ENCODE peak calls at places on chromosomes 12 and 14, in four cellular contexts. D is left ventricle myocardium inferior; I is CD8-positive, alpha-beta T cell; U is lower leg skin. O is an unnamed sample.

GRCh38 chr12:64459388-64460024 is 7.6 kb downstream of the TBK1 start:
- DNase-seq in D (no peak), I (no peak), U (no peak), O (peak; percentile 33)

GRCh38 chr12:132523576-132524331 is 33.8 kb downstream of the FBRSL1 start:
- DNase-seq in D (peak; percentile 68), I (peak; percentile 86), U (peak; percentile 43), O (peak; percentile 71)

GRCh38 chr12:5022465-5023061 is 21.1 kb upstream of the KCNA5 start:
- DNase-seq in D (no peak), I (peak; percentile 53), U (no peak), O (peak; percentile 79)

GRCh38 chr12:3869448-3869847 is 3.8 kb downstream of the PARP11 start:
- DNase-seq in D (no peak), I (no peak), U (no peak), O (no peak)

GRCh38 chr12:97324471-97324870 is 138.1 kb upstream of the RMST start:
- DNase-seq in D (no peak), I (no peak), U (no peak), O (no peak)

GRCh38 chr14:63896278-63896720 is 43.5 kb downstream of the SYNE2 start:
- DNase-seq in D (peak; percentile 49), I (no peak), U (peak; percentile 24), O (no peak)

GRCh38 chr12:91877022-91877421 is 268.6 kb downstream of the BTG1 start:
- DNase-seq in D (no peak), I (peak; percentile 86), U (peak; percentile 42), O (peak; percentile 59)

GRCh38 chr12:102740157-102741032 is 176.6 kb downstream of the PAH start:
- DNase-seq in D (no peak), I (no peak), U (no peak), O (peak; percentile 31)

GRCh38 chr12:779745-780734 is 27.7 kb downstream of the WNK1 start:
- DNase-seq in D (no peak), I (no peak), U (no peak), O (peak; percentile 23)

GRCh38 chr14:91573528-91573893 is 63.4 kb upstream of the PPP4R3A start:
- DNase-seq in D (no peak), I (no peak), U (no peak), O (no peak)

GRCh38 chr14:23881292-23881691 is 72.3 kb upstream of the DHRS4 start:
- DNase-seq in D (no peak), I (no peak), U (no peak), O (no peak)

GRCh38 chr12:97300921-97301320 is 161.7 kb upstream of the RMST start:
- DNase-seq in D (no peak), I (no peak), U (no peak), O (no peak)

GRCh38 chr12:116037941-116038837 is 239.3 kb downstream of the MED13L start:
- DNase-seq in D (no peak), I (no peak), U (no peak), O (no peak)

GRCh38 chr12:89098390-89099102 is 253.8 kb downstream of the DUSP6 start:
- DNase-seq in D (peak; percentile 30), I (no peak), U (no peak), O (peak; percentile 39)

GRCh38 chr14:104603623-104604401 is 760 bp downstream of the TMEM179 start:
- DNase-seq in D (no peak), I (no peak), U (no peak), O (no peak)

GRCh38 chr14:61511558-61511924 is 183.8 kb upstream of the HIF1A start:
- DNase-seq in D (no peak), I (no peak), U (peak; percentile 46), O (no peak)

GRCh38 chr12:3336606-3337311 is 154.2 kb upstream of the PRMT8 start:
- DNase-seq in D (no peak), I (no peak), U (no peak), O (no peak)

GRCh38 chr12:13250416-13250815 is 53.9 kb downstream of the EMP1 start:
- DNase-seq in D (no peak), I (no peak), U (no peak), O (no peak)

GRCh38 chr12:10354502-10354901 is 35.3 kb downstream of the KLRK1 start:
- DNase-seq in D (no peak), I (no peak), U (no peak), O (no peak)

GRCh38 chr12:88472775-88473174 is 107.5 kb downstream of the KITLG start:
- DNase-seq in D (no peak), I (no peak), U (no peak), O (no peak)

GRCh38 chr12:60666895-60667294 is 1071.1 kb downstream of the SLC16A7 start:
- DNase-seq in D (no peak), I (no peak), U (no peak), O (no peak)

GRCh38 chr14:80798211-80798610 is 143.3 kb downstream of the CEP128 start:
- DNase-seq in D (no peak), I (no peak), U (no peak), O (no peak)

GRCh38 chr14:22650960-22651521 is 6.9 kb upstream of the OR6J1 start:
- DNase-seq in D (no peak), I (no peak), U (no peak), O (peak; percentile 88)

GRCh38 chr12:64325055-64325454 is 65.5 kb downstream of the C12orf56 start:
- DNase-seq in D (no peak), I (no peak), U (no peak), O (no peak)

GRCh38 chr12:112303799-112304198 is 78.4 kb downstream of the HECTD4 start:
- DNase-seq in D (no peak), I (no peak), U (no peak), O (no peak)

GRCh38 chr12:106046301-106046846 is 92.4 kb downstream of the NUAK1 start:
- DNase-seq in D (no peak), I (no peak), U (no peak), O (no peak)

GRCh38 chr14:95609398-95609990 is 74.6 kb downstream of the GLRX5 start:
- DNase-seq in D (no peak), I (no peak), U (no peak), O (peak; percentile 70)

GRCh38 chr14:59582845-59583509 is 6.4 kb upstream of the CCDC175 start:
- DNase-seq in D (no peak), I (no peak), U (no peak), O (no peak)

DNA sequence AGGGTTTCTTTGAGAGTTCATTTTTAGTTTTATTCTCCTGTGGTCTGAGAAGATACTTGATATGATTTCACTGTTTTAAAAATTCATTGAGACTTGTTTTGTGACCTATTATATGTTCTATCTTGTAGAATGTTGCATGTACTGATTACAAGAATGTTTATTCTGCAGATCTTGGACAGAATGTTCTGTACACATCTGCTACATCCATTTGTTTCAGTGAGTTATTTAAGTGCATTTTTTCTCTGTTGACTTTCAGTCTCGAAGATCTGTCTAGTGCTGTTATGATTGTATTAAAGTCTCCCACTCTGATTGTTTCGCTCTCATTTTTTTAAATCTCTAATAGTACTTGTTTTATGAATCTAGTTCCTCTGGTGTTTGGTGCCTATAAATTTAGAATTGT is 1319.8 kb downstream of the TMEM121 start:
- DNase-seq in D (no peak), I (no peak), U (no peak), O (no peak)
- H3K4me3 ChIP-seq in D (no peak overlapping the region), I (no peak overlapping the region), U (no peak overlapping the region), O (peak overlapping the region; percentile 90)

DNA sequence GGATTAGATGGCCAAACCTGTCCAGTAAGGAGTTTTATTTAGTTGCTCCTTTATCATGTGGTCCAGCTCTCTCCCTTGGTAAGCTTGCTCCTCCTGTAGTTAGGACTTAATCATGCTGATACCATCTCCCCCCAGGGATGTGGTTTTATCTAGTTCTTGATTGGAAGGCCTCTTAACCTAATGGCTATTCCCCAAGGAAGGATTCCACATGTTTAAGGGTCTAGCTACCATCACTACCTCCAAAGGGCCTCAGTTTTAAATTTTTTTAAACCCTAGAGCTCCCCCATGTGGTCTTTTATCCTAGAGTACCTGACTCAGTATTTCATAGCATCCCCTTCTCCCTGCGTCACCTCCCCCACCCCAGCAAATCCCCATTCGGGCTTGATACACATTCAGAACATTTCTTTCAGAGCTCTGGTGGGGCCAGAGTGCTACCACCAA is 22.5 kb downstream of the MAP3K12 start:
- DNase-seq in D (no peak), I (no peak), U (no peak), O (no peak)
- TF ChIP-seq CTCF in D (peak; percentile 36), I (no peak), U (no peak), O (peak; percentile 15)

GRCh38 chr12:56484566-56484965 is 3.4 kb downstream of the GLS2 start:
- DNase-seq in D (no peak), I (no peak), U (no peak), O (no peak)

GRCh38 chr12:56488041-56488955 is at the start of gene GLS2:
- DNase-seq in D (peak; percentile 67), I (peak; percentile 81), U (peak; percentile 78), O (peak; percentile 78)

GRCh38 chr12:56486694-56487093 is 1.3 kb downstream of the GLS2 start:
- DNase-seq in D (no peak), I (no peak), U (no peak), O (no peak)

DNA sequence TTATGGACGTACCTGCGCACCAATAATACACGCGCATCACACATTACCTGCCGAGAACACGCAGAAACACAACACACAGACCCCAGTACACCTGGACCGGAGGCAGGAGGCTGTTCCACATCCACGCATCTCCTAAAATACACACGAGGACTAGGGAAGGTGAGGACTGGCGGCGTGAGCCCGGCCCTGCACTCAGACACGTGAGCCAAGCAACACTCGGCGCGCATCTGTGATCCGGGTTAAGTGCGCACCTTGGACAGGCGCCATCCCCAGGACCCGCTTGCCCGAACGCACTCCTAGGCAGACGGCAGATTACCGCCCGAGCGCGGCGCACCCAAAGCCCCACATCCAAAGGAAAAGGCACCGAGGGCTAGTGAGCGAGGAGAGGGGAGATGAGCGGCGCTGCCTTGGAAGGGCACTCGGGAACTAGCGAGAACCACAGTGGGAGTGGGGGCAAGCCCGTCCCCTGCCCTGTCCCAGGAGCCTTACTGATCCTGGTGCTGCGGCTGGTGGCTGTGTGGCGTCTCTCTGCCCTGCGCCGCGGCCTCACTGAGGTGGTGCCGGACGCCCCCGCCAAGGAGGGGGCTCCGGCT is 417 bp downstream of the GLS2 start:
- DNase-seq in D (no peak), I (peak; percentile 64), U (peak; percentile 22), O (peak; percentile 26)
- H3K4me3 ChIP-seq in D (peak overlapping the region; percentile 77), I (peak overlapping the region; percentile 64), U (peak overlapping the region; percentile 30), O (peak overlapping the region; percentile 58)

GRCh38 chr14:40417777-40418401 is 985.7 kb upstream of the FBXO33 start:
- DNase-seq in D (no peak), I (no peak), U (no peak), O (peak; percentile 7)
- TF ChIP-seq CTCF in D (peak; percentile 59), I (peak; percentile 15), U (no peak), O (peak; percentile 45)